ENCODE peak calls at places on chromosomes 6 and 20, in four cellular contexts. H is right lobe of liver, I is Peyer's patch, D is heart left ventricle. C is an unnamed sample. For H3K36me3, the result is how much of the 10 kb centered on the place peaks cover.

GRCh38 chr6:106858653-106859092 is 115.9 kb downstream of the CD24 start:
- DNase-seq in H (no peak), I (no peak), D (no peak), C (no peak)

GRCh38 chr6:54467384-54467783 is 159.1 kb downstream of the TINAG start:
- DNase-seq in H (no peak), I (no peak), D (no peak), C (no peak)

GRCh38 chr6:6131492-6132109 is 124.9 kb upstream of the NRN1 start:
- DNase-seq in H (no peak), I (no peak), D (no peak), C (no peak)

GRCh38 chr6:10862361-10862760 is 19.5 kb downstream of the GCM2 start:
- DNase-seq in H (no peak), I (no peak), D (no peak), C (no peak)

GRCh38 chr20:57509665-57510237 is 15.2 kb downstream of the CTCFL start:
- DNase-seq in H (no peak), I (no peak), D (no peak), C (no peak)

GRCh38 chr20:62370807-62371587 is 3.9 kb upstream of the LAMA5 start:
- DNase-seq in H (peak), I (no peak), D (peak), C (no peak)

GRCh38 chr20:35120012-35120701 is 27.0 kb downstream of the EDEM2 start:
- DNase-seq in H (no peak), I (no peak), D (no peak), C (no peak)

GRCh38 chr6:137218917-137219663 is at the start of gene IFNGR1:
- DNase-seq in H (peak), I (peak), D (peak), C (peak)

GRCh38 chr6:159608961-159609673 is 83.9 kb downstream of the SOD2 start:
- DNase-seq in H (no peak), I (no peak), D (no peak), C (no peak)

GRCh38 chr6:63597142-63598000 is 25.1 kb downstream of the LOC128125822 start:
- DNase-seq in H (no peak), I (no peak), D (no peak), C (no peak)

GRCh38 chr20:43389839-43390626 is 67.7 kb upstream of the SRSF6 start:
- DNase-seq in H (no peak), I (no peak), D (no peak), C (no peak)

DNA sequence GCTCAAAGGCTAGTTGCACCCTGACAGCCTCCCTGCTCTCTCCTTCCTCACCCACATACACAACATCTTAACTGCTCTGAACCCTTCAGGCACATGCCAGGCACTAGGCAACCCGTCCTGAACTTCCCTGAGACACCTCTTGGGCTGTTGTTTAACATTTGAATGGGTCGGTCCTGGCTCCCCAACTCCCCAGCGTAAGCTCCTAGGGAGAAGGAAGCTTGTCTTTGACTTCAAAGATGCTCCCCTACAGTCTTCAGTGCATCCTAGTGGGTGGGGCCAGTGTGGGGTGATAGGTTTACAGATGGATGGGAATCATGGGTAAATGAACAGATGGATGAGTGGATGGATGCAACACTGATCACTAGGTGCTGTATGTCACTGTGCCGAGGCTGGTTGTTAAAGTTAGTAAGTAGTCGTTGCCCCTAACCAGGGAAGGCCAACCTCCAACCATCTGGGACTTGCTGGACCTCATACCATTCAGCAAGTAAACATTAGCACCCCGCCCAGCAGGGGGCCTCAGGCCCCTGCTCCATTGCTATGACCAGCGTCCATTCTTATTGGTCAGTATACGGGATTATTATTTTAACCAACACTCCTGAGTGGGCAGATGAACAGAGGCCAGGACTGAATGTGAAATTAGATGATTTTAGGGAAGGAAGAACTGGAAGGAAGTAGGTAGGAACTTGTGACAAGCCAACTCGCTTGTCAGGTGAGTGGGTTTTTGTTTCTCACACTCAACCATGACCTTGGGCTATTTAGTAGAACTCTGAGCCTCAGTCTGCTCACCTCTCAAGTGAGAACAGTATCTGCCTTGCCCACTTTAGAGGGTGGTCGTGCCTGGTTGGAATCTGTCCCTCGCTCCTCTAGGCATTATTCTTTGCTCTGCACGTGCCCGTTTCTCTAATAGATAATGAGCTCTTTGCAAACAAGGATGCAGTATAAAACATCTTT is 82.9 kb upstream of the FOXP4 start:
- DNase-seq in H (peak), I (peak), D (peak), C (no peak)
- TF ChIP-seq POLR2A in H (no peak), I (no peak), D (no peak), C (no peak)

GRCh38 chr6:169954977-169955376 is 203.6 kb downstream of the ERMARD start:
- DNase-seq in H (no peak), I (no peak), D (no peak), C (no peak)

GRCh38 chr6:169955796-169956493 is 204.5 kb downstream of the ERMARD start:
- DNase-seq in H (no peak), I (peak), D (no peak), C (no peak)

GRCh38 chr6:169953686-169954085 is 202.3 kb downstream of the ERMARD start:
- DNase-seq in H (no peak), I (no peak), D (no peak), C (no peak)

GRCh38 chr6:169949501-169950097 is 198.2 kb downstream of the ERMARD start:
- DNase-seq in H (no peak), I (peak), D (no peak), C (no peak)

DNA sequence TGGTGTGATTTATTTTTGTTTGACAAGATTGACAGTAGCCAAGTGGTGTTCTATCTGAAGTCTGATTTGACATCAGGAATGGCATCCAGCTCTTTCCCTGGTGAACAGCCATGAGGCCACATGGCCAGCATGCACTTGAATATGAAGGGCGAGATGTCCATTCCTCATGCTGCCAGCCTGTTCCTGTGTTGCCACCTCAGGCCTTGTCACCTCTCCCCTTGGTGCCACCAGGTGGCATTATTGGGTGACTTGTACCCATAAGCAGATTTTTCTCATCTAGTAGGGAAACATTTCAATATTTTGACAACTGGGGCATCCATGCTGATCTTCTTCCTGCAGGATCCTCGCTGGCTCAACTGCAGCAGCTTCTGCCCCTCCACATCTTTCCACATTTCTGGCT is 199.1 kb downstream of the ERMARD start:
- DNase-seq in H (no peak), I (peak), D (no peak), C (no peak)
- TF ChIP-seq CTCF in H (peak), I (no peak), D (peak), C (peak)

GRCh38 chr6:89616531-89616930 is 22.0 kb downstream of the LYRM2 start:
- DNase-seq in H (no peak), I (no peak), D (no peak), C (no peak)
- H3K36me3 ChIP-seq in H (under half), I (under half), D (under half), C (under half)

DNA sequence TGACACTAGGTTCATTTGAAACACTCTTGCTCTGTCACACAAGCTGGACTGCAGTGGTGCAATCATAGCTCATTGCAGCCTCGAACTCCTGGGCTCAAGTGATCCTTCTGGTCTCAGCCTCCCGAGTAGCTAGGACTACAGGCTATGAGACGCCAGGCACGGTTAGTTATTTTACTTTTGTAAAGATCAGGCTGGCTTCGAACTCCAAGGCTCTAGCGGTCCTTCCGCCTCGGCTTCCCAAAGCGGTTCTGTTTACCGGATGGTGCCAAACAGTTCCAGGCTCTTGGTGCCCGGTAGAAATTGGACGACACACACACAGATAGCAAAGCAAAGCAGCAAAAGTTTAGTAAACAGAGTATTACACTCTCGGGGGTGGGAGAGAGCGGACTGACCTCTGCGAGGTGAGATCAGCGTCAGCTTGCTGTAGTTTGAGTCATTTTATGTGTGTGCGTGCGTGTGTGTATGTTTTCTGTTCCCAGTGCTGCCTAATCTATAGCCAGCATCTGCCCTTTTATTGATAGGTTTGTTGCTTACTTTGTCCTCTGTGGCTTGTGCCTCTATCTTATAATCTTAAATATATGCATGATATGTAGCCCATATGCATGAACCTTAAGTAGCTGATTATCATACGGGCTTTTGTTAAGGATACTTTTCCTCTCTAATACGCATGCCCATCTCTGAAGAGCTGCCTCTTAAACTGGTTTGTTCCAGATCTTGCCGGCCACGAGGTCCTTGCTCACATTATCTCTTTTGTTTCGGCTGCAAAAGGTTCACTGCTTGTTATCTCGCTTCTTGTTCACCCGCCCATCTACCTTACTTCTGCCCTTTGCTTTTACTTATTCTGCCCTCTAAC is 75.2 kb downstream of the OR2B2 start:
- DNase-seq in H (no peak), I (peak), D (no peak), C (peak)
- TF ChIP-seq POLR2A in H (peak), I (peak), D (no peak), C (peak)

GRCh38 chr20:50788045-50788867 is 6.6 kb upstream of the BCAS4 start:
- DNase-seq in H (no peak), I (no peak), D (no peak), C (no peak)
- TF ChIP-seq CTCF in H (peak), I (no peak), D (no peak), C (peak)

GRCh38 chr6:167494698-167495435 is 170.0 kb downstream of the TTLL2 start:
- DNase-seq in H (no peak), I (no peak), D (peak), C (no peak)
- H3K36me3 ChIP-seq in H (under half), I (under half), D (under half), C (under half)